ENCODE peak calls at places on chromosomes 11 and 22, in six cellular contexts. C is ovary, Z is fibroblast of mammary gland, N is progenitor cell of endocrine pancreas, F is endothelial cell, Q is fibroblast of villous mesenchyme. A is an unnamed sample.

GRCh38 chr11:120337896-120338840 is 2.0 kb downstream of the ARHGEF12 start:
- DNase-seq in C (no peak), Z (peak), N (no peak), F (no peak), Q (peak), A (peak)

GRCh38 chr11:12457030-12457600 is 79.7 kb downstream of the PARVA start:
- DNase-seq in C (no peak), Z (peak), N (no peak), F (no peak), Q (no peak), A (no peak)

GRCh38 chr11:45543808-45544422 is 121.5 kb downstream of the CHST1 start:
- DNase-seq in C (no peak), Z (peak), N (peak), F (peak), Q (peak), A (peak)

GRCh38 chr11:12174145-12175143 is 64.1 kb downstream of the MICAL2 start:
- DNase-seq in C (no peak), Z (peak), N (no peak), F (no peak), Q (peak), A (peak)

GRCh38 chr11:131157678-131158077 is 212.7 kb upstream of the NTM start:
- DNase-seq in C (no peak), Z (no peak), N (no peak), F (no peak), Q (no peak), A (no peak)

GRCh38 chr11:93513763-93514162 is 29.4 kb downstream of the SMCO4 start:
- DNase-seq in C (no peak), Z (no peak), N (no peak), F (no peak), Q (no peak), A (no peak)

GRCh38 chr11:125263268-125263790 is 98.8 kb downstream of the PKNOX2 start:
- DNase-seq in C (peak), Z (peak), N (peak), F (peak), Q (peak), A (no peak)

GRCh38 chr11:66619080-66619554 is 2.7 kb downstream of the RBM14 start:
- DNase-seq in C (no peak), Z (peak), N (no peak), F (no peak), Q (peak), A (peak)

GRCh38 chr11:61477734-61478148 is 30.8 kb upstream of the LRRC10B start:
- DNase-seq in C (peak), Z (peak), N (peak), F (peak), Q (peak), A (peak)

GRCh38 chr22:25622011-25622410 is 57.5 kb downstream of the GRK3 start:
- DNase-seq in C (no peak), Z (no peak), N (no peak), F (no peak), Q (no peak), A (no peak)

GRCh38 chr11:221998-222789 is 13.9 kb downstream of the SIRT3 start:
- DNase-seq in C (no peak), Z (no peak), N (no peak), F (no peak), Q (no peak), A (no peak)

GRCh38 chr22:25933158-25933788 is 191.3 kb downstream of the MYO18B start:
- DNase-seq in C (no peak), Z (no peak), N (no peak), F (no peak), Q (no peak), A (no peak)

GRCh38 chr11:108486828-108487227 is 11.4 kb downstream of the POGLUT3 start:
- DNase-seq in C (no peak), Z (no peak), N (no peak), F (no peak), Q (no peak), A (no peak)
- TF ChIP-seq CTCF in C (no peak), Z (no peak), N (no peak), F (no peak), Q (no peak), A (no peak)

GRCh38 chr22:21642584-21643448 is 714 bp downstream of the SDF2L1 start:
- DNase-seq in C (no peak), Z (peak), N (peak), F (peak), Q (peak), A (peak)

GRCh38 chr22:21641795-21642583 is at the start of gene SDF2L1:
- DNase-seq in C (peak), Z (peak), N (peak), F (peak), Q (peak), A (peak)

GRCh38 chr22:21639359-21639758 is 2.7 kb upstream of the SDF2L1 start:
- DNase-seq in C (no peak), Z (no peak), N (no peak), F (no peak), Q (no peak), A (no peak)

GRCh38 chr22:21640810-21641209 is 1.3 kb upstream of the SDF2L1 start:
- DNase-seq in C (no peak), Z (no peak), N (no peak), F (no peak), Q (no peak), A (no peak)

GRCh38 chr22:21641417-21641794 is 696 bp upstream of the SDF2L1 start:
- DNase-seq in C (peak), Z (peak), N (no peak), F (peak), Q (peak), A (peak)
- TF ChIP-seq CTCF in C (no peak), Z (peak), N (peak), F (no peak), Q (peak), A (peak)

GRCh38 chr22:50577987-50578775 is at the start of gene CPT1B:
- DNase-seq in C (no peak), Z (peak), N (no peak), F (no peak), Q (peak), A (no peak)
- TF ChIP-seq CTCF in C (no peak), Z (no peak), N (no peak), F (no peak), Q (no peak), A (no peak)

DNA sequence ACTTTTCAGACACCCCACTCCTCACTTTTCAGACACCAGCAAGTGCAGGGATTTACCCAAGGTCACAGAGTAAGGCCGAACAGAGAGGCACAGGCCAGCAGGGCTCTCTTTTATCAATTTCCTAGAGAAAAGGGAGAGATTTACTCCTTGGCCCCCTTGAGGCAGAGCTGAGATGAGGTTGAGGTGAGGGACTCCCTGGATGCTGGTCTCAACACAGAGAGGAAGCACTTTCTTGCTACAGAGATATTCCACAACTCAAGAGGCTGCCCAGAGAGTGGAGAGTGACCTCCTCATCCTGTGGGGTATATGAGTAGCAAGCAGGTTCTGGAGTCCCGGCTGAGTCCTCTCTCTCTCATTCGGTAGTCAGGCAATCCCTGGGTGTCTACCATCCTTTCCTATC is 2.0 kb upstream of the ARHGEF17 start:
- DNase-seq in C (no peak), Z (no peak), N (no peak), F (no peak), Q (no peak), A (no peak)
- TF ChIP-seq CTCF in C (no peak), Z (no peak), N (peak), F (no peak), Q (peak), A (no peak)

DNA sequence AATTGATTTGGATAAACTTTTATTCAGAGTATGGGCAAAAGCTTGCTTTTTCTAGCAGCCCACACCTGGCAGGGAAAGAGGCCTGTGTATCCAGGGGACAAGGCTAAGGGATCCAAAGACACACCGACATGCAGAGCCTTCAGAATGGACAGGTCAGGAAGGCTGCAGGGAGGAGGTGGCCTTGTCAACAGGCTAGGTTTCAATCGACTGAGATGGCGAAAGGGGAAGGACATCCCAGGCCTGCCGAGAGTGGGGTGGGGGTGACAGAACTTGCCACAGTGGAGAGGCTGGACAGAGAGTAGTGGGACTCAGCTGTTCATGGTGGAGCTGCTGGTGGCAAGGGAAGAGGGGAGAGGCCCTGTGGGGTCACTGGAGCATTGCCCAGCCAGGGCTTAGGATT is 5.3 kb upstream of the SLC39A13 start:
- DNase-seq in C (no peak), Z (no peak), N (no peak), F (no peak), Q (no peak), A (no peak)
- TF ChIP-seq CTCF in C (no peak), Z (no peak), N (no peak), F (no peak), Q (no peak), A (no peak)

GRCh38 chr11:68956547-68957254 is 24.1 kb downstream of the MRGPRD start:
- DNase-seq in C (no peak), Z (no peak), N (no peak), F (no peak), Q (no peak), A (no peak)

GRCh38 chr11:68956142-68956541 is 24.6 kb downstream of the MRGPRD start:
- DNase-seq in C (peak), Z (no peak), N (no peak), F (peak), Q (no peak), A (no peak)

GRCh38 chr11:68959465-68960298 is 21.1 kb downstream of the MRGPRD start:
- DNase-seq in C (peak), Z (no peak), N (no peak), F (no peak), Q (no peak), A (no peak)

GRCh38 chr11:68958211-68958610 is 22.6 kb downstream of the MRGPRD start:
- DNase-seq in C (no peak), Z (no peak), N (no peak), F (no peak), Q (no peak), A (no peak)

GRCh38 chr11:68954970-68955958 is 25.5 kb downstream of the MRGPRD start:
- DNase-seq in C (peak), Z (peak), N (no peak), F (no peak), Q (peak), A (peak)
- TF ChIP-seq CTCF in C (no peak), Z (no peak), N (no peak), F (no peak), Q (peak), A (no peak)

DNA sequence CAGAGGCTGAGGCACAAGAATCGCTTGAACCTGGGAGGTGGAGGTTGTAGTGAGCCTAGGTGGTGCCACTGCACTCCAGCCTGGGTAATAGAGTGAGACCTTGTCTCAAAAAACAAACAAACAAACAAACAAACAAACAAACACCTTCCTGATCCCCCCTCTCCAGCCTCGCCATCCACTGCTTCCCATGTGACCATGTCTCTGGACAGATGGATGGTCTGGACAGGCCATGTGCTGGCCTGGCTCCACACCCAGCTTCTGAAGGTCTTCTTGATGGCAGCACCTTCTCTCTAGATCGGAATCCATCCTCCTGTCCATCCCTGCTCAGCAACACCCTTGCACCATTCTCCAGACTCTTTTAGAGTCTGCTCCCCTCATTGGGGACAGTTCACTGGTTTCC is 10.7 kb upstream of the PEX26 start:
- DNase-seq in C (peak), Z (no peak), N (no peak), F (no peak), Q (no peak), A (no peak)
- TF ChIP-seq CTCF in C (no peak), Z (no peak), N (no peak), F (no peak), Q (no peak), A (no peak)

A was measured in epithelial cell of esophagus.